ENCODE peak calls at places on chromosomes 13 and 19, in six cellular contexts. One of them, this sample, is unnamed.

GRCh38 chr19:35871611-35872010 is 3.2 kb downstream of the APLP1 start:
- DNase-seq in PC-3: no peak
- DNase-seq in psoas muscle: no peak
- DNase-seq in aorta: no peak
- DNase-seq in body of pancreas: no peak
- DNase-seq in left ventricle myocardium inferior: no peak
- DNase-seq in this sample: no peak

GRCh38 chr19:29497686-29498436 is 27.9 kb upstream of the VSTM2B start:
- DNase-seq in psoas muscle: no peak
- DNase-seq in body of pancreas: no peak
- DNase-seq in aorta: no peak
- DNase-seq in left ventricle myocardium inferior: no peak
- DNase-seq in PC-3: no peak
- DNase-seq in this sample: no peak

GRCh38 chr19:15107056-15108010 is at the start of gene SYDE1:
- DNase-seq in aorta: peak; percentile 70
- DNase-seq in PC-3: peak; percentile 44
- DNase-seq in body of pancreas: no peak
- DNase-seq in psoas muscle: peak; percentile 61
- DNase-seq in left ventricle myocardium inferior: peak; percentile 56
- DNase-seq in this sample: peak; percentile 75

GRCh38 chr13:113639661-113640262 is 18.2 kb downstream of the ATP4B start:
- DNase-seq in psoas muscle: no peak
- DNase-seq in left ventricle myocardium inferior: peak; percentile 35
- DNase-seq in PC-3: no peak
- DNase-seq in body of pancreas: no peak
- DNase-seq in aorta: peak; percentile 35
- DNase-seq in this sample: peak; percentile 57

GRCh38 chr19:18205180-18205915 is 1.5 kb upstream of the RAB3A start:
- DNase-seq in left ventricle myocardium inferior: peak; percentile 86
- DNase-seq in psoas muscle: peak; percentile 85
- DNase-seq in PC-3: peak; percentile 50
- DNase-seq in body of pancreas: peak; percentile 79
- DNase-seq in aorta: peak; percentile 89
- DNase-seq in this sample: no peak

GRCh38 chr19:8069116-8069973 is 16.8 kb downstream of the CCL25 start:
- DNase-seq in PC-3: peak; percentile 72
- DNase-seq in aorta: no peak
- DNase-seq in left ventricle myocardium inferior: no peak
- DNase-seq in body of pancreas: no peak
- DNase-seq in psoas muscle: no peak
- DNase-seq in this sample: no peak

GRCh38 chr13:66586489-66586888 is 643.6 kb downstream of the PCDH9 start:
- DNase-seq in psoas muscle: no peak
- DNase-seq in PC-3: no peak
- DNase-seq in left ventricle myocardium inferior: no peak
- DNase-seq in aorta: no peak
- DNase-seq in body of pancreas: no peak
- DNase-seq in this sample: no peak

GRCh38 chr13:60397693-60398437 is 845 bp downstream of the TDRD3 start:
- DNase-seq in PC-3: peak; percentile 37
- DNase-seq in psoas muscle: peak; percentile 68
- DNase-seq in aorta: peak; percentile 78
- DNase-seq in body of pancreas: peak; percentile 58
- DNase-seq in left ventricle myocardium inferior: peak; percentile 67
- DNase-seq in this sample: peak; percentile 60

GRCh38 chr19:5479958-5480357 is 24.7 kb downstream of the ZNRF4 start:
- DNase-seq in aorta: no peak
- DNase-seq in PC-3: no peak
- DNase-seq in left ventricle myocardium inferior: no peak
- DNase-seq in body of pancreas: no peak
- DNase-seq in psoas muscle: no peak
- DNase-seq in this sample: no peak

GRCh38 chr13:112179421-112179820 is 112.5 kb downstream of the SOX1 start:
- DNase-seq in psoas muscle: no peak
- DNase-seq in aorta: no peak
- DNase-seq in PC-3: no peak
- DNase-seq in body of pancreas: no peak
- DNase-seq in left ventricle myocardium inferior: no peak
- DNase-seq in this sample: no peak

GRCh38 chr13:59691501-59692066 is 472.1 kb downstream of the DIAPH3 start:
- DNase-seq in psoas muscle: no peak
- DNase-seq in body of pancreas: no peak
- DNase-seq in left ventricle myocardium inferior: no peak
- DNase-seq in PC-3: no peak
- DNase-seq in aorta: no peak
- DNase-seq in this sample: no peak

GRCh38 chr13:33349314-33349995 is 63.9 kb upstream of the STARD13 start:
- DNase-seq in aorta: peak; percentile 61
- DNase-seq in psoas muscle: peak; percentile 18
- DNase-seq in PC-3: peak; percentile 43
- DNase-seq in left ventricle myocardium inferior: peak; percentile 28
- DNase-seq in body of pancreas: peak; percentile 42
- DNase-seq in this sample: peak; percentile 24

DNA sequence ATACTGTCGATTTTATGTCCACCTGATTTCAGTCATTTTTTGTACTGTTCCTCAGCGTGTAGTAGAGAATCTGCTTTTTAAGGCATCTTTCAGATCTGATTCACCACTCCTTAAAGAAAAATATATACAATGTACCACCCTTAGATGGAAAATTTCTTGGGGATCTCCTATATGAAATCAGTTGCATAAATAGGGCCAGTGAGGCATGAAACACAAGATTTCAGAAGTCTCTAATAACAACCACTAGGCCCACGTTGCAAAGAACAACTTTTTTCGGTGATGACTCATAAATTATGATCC is 1.4 kb downstream of the USP12 start:
- DNase-seq in aorta: no peak
- DNase-seq in PC-3: peak; percentile 63
- DNase-seq in left ventricle myocardium inferior: no peak
- DNase-seq in body of pancreas: no peak
- DNase-seq in psoas muscle: no peak
- DNase-seq in this sample: no peak
- H3K4me1 ChIP-seq in aorta: peaks cover 6% of the 10 kb centered on the region
- H3K4me1 ChIP-seq in PC-3: peaks cover 34% of the 10 kb centered on the region
- H3K4me1 ChIP-seq in left ventricle myocardium inferior: peaks cover 63% of the 10 kb centered on the region
- H3K4me1 ChIP-seq in body of pancreas: peaks cover 42% of the 10 kb centered on the region
- H3K4me1 ChIP-seq in psoas muscle: peaks cover 45% of the 10 kb centered on the region
- H3K4me1 ChIP-seq in this sample: peaks cover 7% of the 10 kb centered on the region

GRCh38 chr13:100506600-100507422 is 81.8 kb downstream of the GGACT start:
- DNase-seq in aorta: no peak
- DNase-seq in body of pancreas: no peak
- DNase-seq in psoas muscle: no peak
- DNase-seq in left ventricle myocardium inferior: no peak
- DNase-seq in PC-3: no peak
- DNase-seq in this sample: no peak

GRCh38 chr13:100510208-100510997 is 78.2 kb downstream of the GGACT start:
- DNase-seq in left ventricle myocardium inferior: no peak
- DNase-seq in aorta: no peak
- DNase-seq in PC-3: no peak
- DNase-seq in psoas muscle: no peak
- DNase-seq in body of pancreas: no peak
- DNase-seq in this sample: no peak

GRCh38 chr13:100508391-100508790 is 80.2 kb downstream of the GGACT start:
- DNase-seq in aorta: no peak
- DNase-seq in left ventricle myocardium inferior: no peak
- DNase-seq in PC-3: no peak
- DNase-seq in body of pancreas: no peak
- DNase-seq in psoas muscle: no peak
- DNase-seq in this sample: no peak

GRCh38 chr13:100508996-100509395 is 79.6 kb downstream of the GGACT start:
- DNase-seq in aorta: no peak
- DNase-seq in PC-3: no peak
- DNase-seq in left ventricle myocardium inferior: no peak
- DNase-seq in body of pancreas: no peak
- DNase-seq in psoas muscle: no peak
- DNase-seq in this sample: no peak

GRCh38 chr13:100506154-100506553 is 82.4 kb downstream of the GGACT start:
- DNase-seq in psoas muscle: no peak
- DNase-seq in PC-3: no peak
- DNase-seq in body of pancreas: no peak
- DNase-seq in left ventricle myocardium inferior: no peak
- DNase-seq in aorta: no peak
- DNase-seq in this sample: no peak
- H3K4me3 ChIP-seq in psoas muscle: no peak overlapping the region
- H3K4me3 ChIP-seq in PC-3: no peak overlapping the region
- H3K4me3 ChIP-seq in body of pancreas: no peak overlapping the region
- H3K4me3 ChIP-seq in left ventricle myocardium inferior: no peak overlapping the region
- H3K4me3 ChIP-seq in aorta: no peak overlapping the region
- H3K4me3 ChIP-seq in this sample: no peak overlapping the region

GRCh38 chr19:17079710-17080440 is 4.3 kb downstream of the MYO9B start:
- DNase-seq in psoas muscle: peak; percentile 82
- DNase-seq in body of pancreas: peak; percentile 65
- DNase-seq in left ventricle myocardium inferior: peak; percentile 61
- DNase-seq in PC-3: peak; percentile 96
- DNase-seq in aorta: peak; percentile 91
- DNase-seq in this sample: peak; percentile 95
- H3K4me1 ChIP-seq in psoas muscle: peaks cover 19% of the 10 kb centered on the region
- H3K4me1 ChIP-seq in body of pancreas: peaks cover 32% of the 10 kb centered on the region
- H3K4me1 ChIP-seq in left ventricle myocardium inferior: peaks cover 77% of the 10 kb centered on the region
- H3K4me1 ChIP-seq in PC-3: peaks cover 26% of the 10 kb centered on the region
- H3K4me1 ChIP-seq in aorta: peaks cover 3% of the 10 kb centered on the region
- H3K4me1 ChIP-seq in this sample: peaks cover 40% of the 10 kb centered on the region

GRCh38 chr19:30919737-30920136 is 429.5 kb downstream of the TSHZ3 start:
- DNase-seq in aorta: no peak
- DNase-seq in psoas muscle: no peak
- DNase-seq in PC-3: no peak
- DNase-seq in left ventricle myocardium inferior: no peak
- DNase-seq in body of pancreas: no peak
- DNase-seq in this sample: no peak

GRCh38 chr19:30927705-30928104 is 421.5 kb downstream of the TSHZ3 start:
- DNase-seq in aorta: no peak
- DNase-seq in left ventricle myocardium inferior: no peak
- DNase-seq in PC-3: no peak
- DNase-seq in psoas muscle: no peak
- DNase-seq in body of pancreas: no peak
- DNase-seq in this sample: no peak

GRCh38 chr19:30924670-30925069 is 424.6 kb downstream of the TSHZ3 start:
- DNase-seq in aorta: no peak
- DNase-seq in body of pancreas: no peak
- DNase-seq in left ventricle myocardium inferior: no peak
- DNase-seq in psoas muscle: no peak
- DNase-seq in PC-3: no peak
- DNase-seq in this sample: no peak

GRCh38 chr19:30920238-30920637 is 429.0 kb downstream of the TSHZ3 start:
- DNase-seq in body of pancreas: no peak
- DNase-seq in left ventricle myocardium inferior: no peak
- DNase-seq in psoas muscle: no peak
- DNase-seq in aorta: no peak
- DNase-seq in PC-3: no peak
- DNase-seq in this sample: no peak

DNA sequence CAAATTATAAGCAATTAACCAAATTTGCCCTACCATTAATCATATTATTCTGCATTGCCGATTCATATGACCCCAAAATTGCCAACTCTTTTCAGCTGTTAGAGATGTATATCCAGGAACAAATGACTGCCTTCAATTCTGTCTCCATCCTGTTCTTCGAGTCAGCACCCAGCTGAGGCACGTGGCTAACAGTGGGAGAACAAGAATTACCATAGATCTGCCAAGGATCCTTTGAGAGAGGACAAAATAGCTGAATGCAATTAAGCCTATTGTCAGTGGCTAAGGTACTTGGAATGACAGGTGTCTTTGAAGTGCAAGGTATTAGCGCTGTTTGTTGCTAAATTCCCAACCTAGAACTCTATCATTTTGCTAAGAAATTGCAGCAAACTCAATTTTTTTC is 426.1 kb downstream of the TSHZ3 start:
- DNase-seq in left ventricle myocardium inferior: no peak
- DNase-seq in PC-3: no peak
- DNase-seq in aorta: no peak
- DNase-seq in psoas muscle: no peak
- DNase-seq in body of pancreas: no peak
- DNase-seq in this sample: no peak
- H3K4me3 ChIP-seq in left ventricle myocardium inferior: no peak overlapping the region
- H3K4me3 ChIP-seq in PC-3: no peak overlapping the region
- H3K4me3 ChIP-seq in aorta: no peak overlapping the region
- H3K4me3 ChIP-seq in psoas muscle: no peak overlapping the region
- H3K4me3 ChIP-seq in body of pancreas: no peak overlapping the region
- H3K4me3 ChIP-seq in this sample: no peak overlapping the region

GRCh38 chr13:98648141-98648540 is 71.2 kb upstream of the STK24 start:
- DNase-seq in aorta: no peak
- DNase-seq in left ventricle myocardium inferior: no peak
- DNase-seq in PC-3: no peak
- DNase-seq in psoas muscle: no peak
- DNase-seq in body of pancreas: peak; percentile 37
- DNase-seq in this sample: peak; percentile 30
- H3K4me1 ChIP-seq in aorta: no peaks in the 10 kb centered on the region
- H3K4me1 ChIP-seq in left ventricle myocardium inferior: peaks cover 2% of the 10 kb centered on the region
- H3K4me1 ChIP-seq in PC-3: peaks cover 22% of the 10 kb centered on the region
- H3K4me1 ChIP-seq in psoas muscle: no peaks in the 10 kb centered on the region
- H3K4me1 ChIP-seq in body of pancreas: peaks cover 35% of the 10 kb centered on the region
- H3K4me1 ChIP-seq in this sample: no peaks in the 10 kb centered on the region

GRCh38 chr19:14056741-14057356 is 5.0 kb downstream of the PALM3 start:
- DNase-seq in aorta: no peak
- DNase-seq in psoas muscle: no peak
- DNase-seq in body of pancreas: no peak
- DNase-seq in left ventricle myocardium inferior: no peak
- DNase-seq in PC-3: no peak
- DNase-seq in this sample: no peak
- H3K4me3 ChIP-seq in aorta: no peak overlapping the region
- H3K4me3 ChIP-seq in psoas muscle: peak overlapping the region; percentile 42
- H3K4me3 ChIP-seq in body of pancreas: no peak overlapping the region
- H3K4me3 ChIP-seq in left ventricle myocardium inferior: peak overlapping the region; percentile 56
- H3K4me3 ChIP-seq in PC-3: peak overlapping the region; percentile 59
- H3K4me3 ChIP-seq in this sample: no peak overlapping the region

DNA sequence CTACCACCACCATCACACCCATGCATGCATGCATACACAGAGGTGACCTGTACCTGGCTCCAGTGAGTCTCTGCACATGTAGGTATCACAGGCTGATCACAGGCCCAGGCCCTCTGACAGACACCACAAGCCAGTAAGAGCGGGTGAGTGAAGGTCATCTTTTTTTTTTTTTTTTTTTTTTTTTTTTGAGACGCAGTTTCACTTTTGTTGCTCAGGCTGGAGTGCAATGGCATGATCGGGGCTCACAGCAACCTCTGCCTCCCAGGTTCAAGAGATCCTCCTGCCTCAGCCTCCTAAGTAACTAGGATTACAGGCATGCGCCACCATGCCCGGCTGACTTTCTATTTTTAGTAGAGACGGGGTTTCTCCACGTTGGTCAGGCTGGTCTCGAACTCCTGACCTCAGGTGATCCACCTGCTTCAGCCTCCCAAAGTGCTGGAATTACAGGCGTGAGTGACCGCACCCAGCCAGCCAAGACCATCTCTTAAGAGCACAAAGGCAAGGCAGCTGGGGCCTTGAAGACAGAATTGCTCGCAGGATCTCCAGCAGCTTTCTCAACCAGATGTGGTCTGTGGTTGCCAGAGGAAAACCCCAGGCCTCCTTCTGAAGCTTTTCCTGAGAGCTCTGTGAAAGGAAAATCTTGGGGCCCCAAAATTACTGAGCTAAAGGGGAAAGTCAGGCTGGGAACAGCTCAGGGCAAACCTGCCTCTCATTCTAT is 3.2 kb upstream of the NKG7 start:
- DNase-seq in body of pancreas: no peak
- DNase-seq in left ventricle myocardium inferior: no peak
- DNase-seq in psoas muscle: no peak
- DNase-seq in aorta: no peak
- DNase-seq in PC-3: no peak
- DNase-seq in this sample: no peak
- H3K4me1 ChIP-seq in body of pancreas: no peaks in the 10 kb centered on the region
- H3K4me1 ChIP-seq in left ventricle myocardium inferior: no peaks in the 10 kb centered on the region
- H3K4me1 ChIP-seq in psoas muscle: no peaks in the 10 kb centered on the region
- H3K4me1 ChIP-seq in aorta: no peaks in the 10 kb centered on the region
- H3K4me1 ChIP-seq in PC-3: peaks cover under 1% of the 10 kb centered on the region
- H3K4me1 ChIP-seq in this sample: no peaks in the 10 kb centered on the region

This sample was measured in SJSA1.